ENCODE peak calls at places on chromosomes 3 and 15, in six cellular contexts. U is heart left ventricle; X is fibroblast of mammary gland; V is CD8-positive, alpha-beta T cell; G is GM12864; N is astrocyte of the spinal cord. A is an unnamed sample.

GRCh38 chr3:52245322-52246263 is at the start of gene PPM1M:
- DNase-seq in U (peak), X (peak), V (peak), G (no peak), N (peak), A (peak)

GRCh38 chr3:122493296-122493695 is 21.4 kb downstream of the KPNA1 start:
- DNase-seq in U (no peak), X (peak), V (no peak), G (no peak), N (peak), A (no peak)

GRCh38 chr15:72285402-72285801 is 13.0 kb upstream of the PARP6 start:
- DNase-seq in U (no peak), X (no peak), V (no peak), G (no peak), N (no peak), A (no peak)

GRCh38 chr15:67381416-67382045 is 126.9 kb downstream of the IQCH start:
- DNase-seq in U (no peak), X (no peak), V (no peak), G (no peak), N (no peak), A (no peak)

GRCh38 chr3:140927279-140927678 is 14.4 kb upstream of the SLC25A36 start:
- DNase-seq in U (no peak), X (no peak), V (no peak), G (no peak), N (no peak), A (no peak)

GRCh38 chr3:99479768-99480167 is 158.6 kb upstream of the COL8A1 start:
- DNase-seq in U (no peak), X (no peak), V (no peak), G (no peak), N (no peak), A (no peak)

GRCh38 chr3:146598486-146598885 is 6.7 kb downstream of the PLSCR5 start:
- DNase-seq in U (no peak), X (peak), V (no peak), G (no peak), N (no peak), A (no peak)

GRCh38 chr3:189167027-189167766 is 4.6 kb upstream of the TPRG1 start:
- DNase-seq in U (no peak), X (no peak), V (no peak), G (no peak), N (no peak), A (peak)

GRCh38 chr3:127307431-127307830 is 19.6 kb upstream of the PRR20G start:
- DNase-seq in U (no peak), X (no peak), V (no peak), G (no peak), N (no peak), A (no peak)

GRCh38 chr3:127305499-127305898 is 17.7 kb upstream of the PRR20G start:
- DNase-seq in U (no peak), X (no peak), V (no peak), G (no peak), N (no peak), A (no peak)

GRCh38 chr3:127307918-127308317 is 20.1 kb upstream of the PRR20G start:
- DNase-seq in U (no peak), X (no peak), V (no peak), G (no peak), N (no peak), A (no peak)

GRCh38 chr3:127306361-127307112 is 18.7 kb upstream of the PRR20G start:
- DNase-seq in U (no peak), X (no peak), V (no peak), G (no peak), N (no peak), A (no peak)

GRCh38 chr3:127304121-127304744 is 16.4 kb upstream of the PRR20G start:
- DNase-seq in U (no peak), X (no peak), V (no peak), G (no peak), N (no peak), A (peak)
- TF ChIP-seq CTCF in U (no peak), X (no peak), V (no peak), G (no peak), N (no peak), A (no peak)

GRCh38 chr15:88003928-88004327 is 252.6 kb downstream of the NTRK3 start:
- DNase-seq in U (no peak), X (no peak), V (no peak), G (no peak), N (no peak), A (no peak)
- TF ChIP-seq CTCF in U (no peak), X (no peak), V (no peak), G (no peak), N (no peak), A (no peak)

DNA sequence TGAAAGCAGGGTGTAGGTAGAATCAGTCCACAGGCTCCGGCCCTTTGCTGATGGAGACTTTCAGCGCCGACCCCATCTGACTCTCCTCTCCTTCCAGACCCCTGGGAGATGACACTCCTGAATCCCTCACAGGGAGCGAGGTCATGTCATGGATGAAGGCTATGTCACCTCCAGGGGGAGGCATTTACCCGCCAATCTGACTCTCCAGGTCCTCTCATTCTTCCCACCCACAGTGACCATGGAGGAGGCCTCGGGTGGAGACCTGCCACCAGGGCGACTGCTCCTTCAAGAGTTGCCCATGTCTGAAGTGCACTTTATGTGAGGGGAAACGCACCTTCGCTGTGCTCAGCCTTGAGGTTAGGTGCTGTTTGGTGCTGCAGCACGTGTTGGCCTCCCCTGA is 112.7 kb downstream of the KLF13 start:
- DNase-seq in U (no peak), X (peak), V (no peak), G (no peak), N (no peak), A (no peak)
- TF ChIP-seq CTCF in U (peak), X (peak), V (no peak), G (peak), N (no peak), A (no peak)

DNA sequence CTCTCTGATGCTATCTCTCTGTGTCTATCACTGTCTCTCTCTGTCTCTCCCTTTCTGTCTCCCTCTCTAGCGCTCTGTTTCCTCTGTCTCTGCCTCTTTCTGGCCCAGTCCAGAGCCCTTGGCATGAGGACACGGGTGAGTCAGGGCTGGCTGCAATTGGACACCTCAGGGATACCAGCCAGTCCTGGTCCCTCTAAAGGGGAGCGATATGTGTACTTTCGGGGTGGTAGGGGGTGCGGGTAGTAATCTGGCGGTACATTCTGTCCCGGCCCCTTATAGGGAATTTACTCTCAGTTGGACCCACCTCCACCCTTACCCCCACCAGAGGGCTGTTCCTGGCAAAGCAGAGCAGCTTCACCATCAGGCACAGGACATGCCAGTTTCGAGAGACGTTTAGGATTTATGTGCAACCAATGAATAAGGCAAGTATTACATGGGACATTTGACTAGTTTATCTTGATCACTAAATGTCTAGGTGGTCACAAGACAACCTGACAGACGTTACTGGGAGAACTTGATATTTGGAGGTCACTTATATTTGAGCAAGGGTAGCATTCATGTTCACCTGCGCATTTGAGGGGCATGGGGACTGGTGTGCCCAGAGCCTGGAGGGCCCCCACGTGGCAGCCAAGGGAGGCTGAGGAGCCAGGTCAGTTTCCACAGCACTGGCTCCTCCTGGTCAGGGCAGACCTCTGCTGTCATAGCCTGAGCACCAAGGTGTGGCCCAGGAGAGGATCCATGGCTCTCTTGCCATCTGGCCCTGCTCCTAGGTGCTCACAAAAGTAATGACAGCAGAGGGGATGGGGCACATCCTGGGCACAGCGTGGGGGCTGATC is 256.1 kb downstream of the PLCL2 start:
- DNase-seq in U (peak), X (peak), V (no peak), G (no peak), N (no peak), A (no peak)
- TF ChIP-seq CTCF in U (peak), X (no peak), V (no peak), G (peak), N (no peak), A (no peak)

GRCh38 chr3:46876313-46877300 is 914 bp upstream of the PTH1R start:
- DNase-seq in U (no peak), X (no peak), V (no peak), G (no peak), N (no peak), A (no peak)

GRCh38 chr3:46877671-46878125 is at the start of gene PTH1R:
- DNase-seq in U (no peak), X (no peak), V (no peak), G (no peak), N (no peak), A (peak)

GRCh38 chr3:46880884-46881818 is 3.6 kb downstream of the PTH1R start:
- DNase-seq in U (no peak), X (no peak), V (no peak), G (no peak), N (no peak), A (no peak)

GRCh38 chr3:46881819-46882376 is 4.4 kb downstream of the PTH1R start:
- DNase-seq in U (peak), X (no peak), V (no peak), G (no peak), N (no peak), A (peak)

DNA sequence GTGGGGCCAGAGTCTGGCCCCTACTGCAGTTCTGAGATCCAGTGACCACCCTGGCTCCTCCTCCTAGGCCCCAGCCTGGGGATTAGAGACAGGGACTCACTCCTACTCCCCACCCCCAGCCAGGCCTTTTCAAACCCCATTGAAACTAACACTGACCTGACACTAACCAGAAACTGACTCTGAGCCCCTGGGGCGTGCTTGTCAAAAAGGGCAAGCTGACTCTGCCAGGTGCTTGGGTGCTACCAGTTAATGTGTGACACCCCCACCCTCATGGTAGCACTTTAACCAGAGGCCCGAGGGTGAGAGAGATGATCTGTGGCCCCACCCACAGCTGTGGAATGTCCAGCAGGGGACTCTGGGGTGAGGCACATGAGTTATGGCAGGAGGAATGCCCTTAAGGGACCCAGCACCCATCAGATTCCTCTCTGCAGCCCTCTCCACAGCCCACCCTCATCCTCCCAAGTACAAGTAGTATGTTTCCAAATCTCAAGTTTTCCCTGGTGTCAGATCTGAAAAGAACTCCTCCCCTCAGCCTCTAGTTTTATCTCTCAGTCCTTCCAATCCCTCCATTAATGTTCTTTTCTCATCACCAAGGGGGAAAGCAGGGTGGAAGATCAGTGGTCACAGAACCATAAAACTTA is 1.4 kb downstream of the PTH1R start:
- DNase-seq in U (no peak), X (no peak), V (no peak), G (no peak), N (no peak), A (peak)
- TF ChIP-seq CTCF in U (no peak), X (no peak), V (no peak), G (no peak), N (no peak), A (no peak)